ENCODE peak calls at places on chromosomes 11 and 22, in ten cellular contexts. U, W, R, H, A, M, L, B, D and K are unnamed samples. For H3K4me1 and H3K36me3, the result is how much of the 10 kb centered on the place peaks cover.

GRCh38 chr11:74677131-74677530 is 54.1 kb downstream of the CHRDL2 start:
- DNase-seq in D (no peak), U (no peak), L (no peak), M (no peak), W (no peak), A (peak), R (no peak), B (no peak), H (no peak), K (no peak)

GRCh38 chr11:128365044-128365443 is 222.3 kb downstream of the ETS1 start:
- DNase-seq in U (no peak), M (peak), H (peak), A (no peak), R (peak), D (no peak), W (peak), L (no peak), B (peak), K (no peak)

GRCh38 chr11:125588505-125588904 is 4.1 kb upstream of the STT3A start:
- DNase-seq in R (no peak), U (no peak), B (peak), D (no peak), A (no peak), L (no peak), W (peak), H (no peak), M (no peak), K (no peak)

GRCh38 chr11:17389957-17390649 is 1.6 kb upstream of the KCNJ11 start:
- DNase-seq in W (no peak), R (no peak), U (no peak), A (no peak), H (no peak), B (no peak), M (no peak), L (no peak), D (no peak), K (no peak)

GRCh38 chr11:102322560-102322959 is 5.3 kb downstream of the BIRC3 start:
- DNase-seq in U (no peak), H (no peak), B (no peak), R (no peak), D (no peak), M (no peak), W (no peak), L (no peak), A (no peak), K (no peak)

GRCh38 chr11:58330861-58331260 is 28.0 kb downstream of the OR5B17 start:
- DNase-seq in R (no peak), D (no peak), B (peak), M (no peak), L (no peak), A (no peak), U (no peak), W (peak), H (no peak), K (no peak)

GRCh38 chr22:45757068-45757467 is 85.4 kb downstream of the ATXN10 start:
- DNase-seq in B (no peak), W (peak), H (peak), L (no peak), A (peak), U (peak), R (peak), M (peak), D (no peak), K (no peak)

GRCh38 chr11:116317212-116317611 is 455.6 kb downstream of the BUD13 start:
- DNase-seq in A (no peak), W (no peak), L (no peak), D (no peak), R (no peak), H (no peak), B (no peak), U (no peak), M (no peak), K (no peak)

GRCh38 chr11:110059706-110060430 is 33.3 kb upstream of the ZC3H12C start:
- DNase-seq in A (no peak), M (no peak), D (no peak), W (peak), H (no peak), B (peak), L (no peak), U (no peak), R (no peak), K (no peak)

GRCh38 chr11:92881940-92882339 is 87.5 kb upstream of the MTNR1B start:
- DNase-seq in U (no peak), L (no peak), H (no peak), W (no peak), D (no peak), M (no peak), B (no peak), A (no peak), R (no peak), K (no peak)

GRCh38 chr11:86249307-86250098 is 5.0 kb downstream of the EED start:
- DNase-seq in U (no peak), B (no peak), R (no peak), M (no peak), W (no peak), L (no peak), D (no peak), H (no peak), A (no peak), K (no peak)

GRCh38 chr22:35539910-35540599 is 576 bp upstream of the RASD2 start:
- DNase-seq in D (no peak), A (peak), L (peak), H (peak), R (peak), U (peak), W (peak), M (peak), B (peak), K (peak)

GRCh38 chr11:1772270-1773130 is 8.8 kb upstream of the CTSD start:
- DNase-seq in M (no peak), H (peak), R (peak), W (peak), B (peak), A (peak), D (no peak), U (peak), L (peak), K (peak)

GRCh38 chr11:61747389-61748285 is 4.8 kb upstream of the MYRF start:
- DNase-seq in A (peak), H (peak), R (peak), M (peak), L (peak), W (peak), U (peak), D (no peak), B (peak), K (peak)

GRCh38 chr11:96199563-96200025 is 143.4 kb downstream of the MAML2 start:
- DNase-seq in W (peak), H (no peak), D (no peak), M (no peak), L (no peak), A (no peak), B (peak), R (no peak), U (no peak), K (no peak)

GRCh38 chr11:57349491-57350274 is 11.5 kb downstream of the P2RX3 start:
- DNase-seq in D (no peak), U (peak), L (peak), H (peak), M (peak), A (peak), R (peak), W (peak), B (peak), K (peak)

GRCh38 chr22:48895831-48896765 is 931.6 kb downstream of the BRD1 start:
- DNase-seq in H (no peak), W (no peak), M (no peak), B (no peak), L (peak), D (peak), U (no peak), R (no peak), A (peak), K (no peak)

GRCh38 chr11:93728792-93729128 is 12.5 kb downstream of the TAF1D start:
- DNase-seq in D (no peak), M (no peak), B (no peak), R (no peak), W (no peak), A (no peak), H (no peak), L (no peak), U (no peak), K (no peak)

GRCh38 chr11:69301033-69301490 is 7.1 kb downstream of the MYEOV start:
- DNase-seq in W (no peak), D (no peak), B (peak), R (no peak), H (no peak), L (no peak), M (no peak), A (no peak), U (no peak), K (no peak)

GRCh38 chr22:47114813-47115517 is 352.5 kb downstream of the TBC1D22A start:
- DNase-seq in W (no peak), A (no peak), R (no peak), U (no peak), L (no peak), B (no peak), M (no peak), H (no peak), D (no peak), K (no peak)

GRCh38 chr11:27487706-27488105 is 15.1 kb upstream of the LGR4 start:
- DNase-seq in B (no peak), U (no peak), H (no peak), R (no peak), D (no peak), A (no peak), L (no peak), W (no peak), M (no peak), K (no peak)

GRCh38 chr11:124837491-124837856 is 27.8 kb upstream of the ROBO3 start:
- DNase-seq in D (no peak), M (peak), W (peak), L (no peak), R (peak), B (peak), A (no peak), U (peak), H (no peak), K (no peak)

GRCh38 chr11:17428261-17428660 is 39.8 kb upstream of the KCNJ11 start:
- DNase-seq in L (no peak), U (no peak), M (no peak), A (no peak), B (no peak), R (no peak), D (no peak), W (no peak), H (no peak), K (no peak)

GRCh38 chr22:46758867-46759290 is 3.6 kb upstream of the TBC1D22A start:
- DNase-seq in W (peak), M (peak), U (no peak), A (peak), R (peak), L (peak), D (no peak), B (peak), H (peak), K (peak)

GRCh38 chr22:39530692-39531331 is 1.7 kb downstream of the RPS19BP1 start:
- DNase-seq in U (no peak), M (peak), W (peak), H (no peak), A (no peak), R (peak), B (peak), D (no peak), L (peak), K (no peak)

GRCh38 chr22:39528080-39528661 is 4.4 kb downstream of the RPS19BP1 start:
- DNase-seq in R (no peak), W (no peak), U (no peak), M (no peak), L (peak), B (no peak), A (peak), D (no peak), H (no peak), K (no peak)

GRCh38 chr22:39528681-39529486 is 3.7 kb downstream of the RPS19BP1 start:
- DNase-seq in A (peak), D (peak), L (peak), R (peak), U (peak), H (peak), B (peak), W (peak), M (peak), K (peak)

GRCh38 chr22:39530136-39530535 is 2.4 kb downstream of the RPS19BP1 start:
- DNase-seq in R (no peak), L (peak), U (no peak), A (no peak), D (no peak), B (no peak), H (no peak), W (no peak), M (no peak), K (no peak)

GRCh38 chr22:39529487-39529851 is 3.1 kb downstream of the RPS19BP1 start:
- DNase-seq in H (no peak), M (no peak), A (no peak), W (no peak), B (no peak), D (no peak), U (no peak), L (peak), R (no peak), K (no peak)
- H3K4me1 ChIP-seq in H (under half), M (under half), A (half or more), W (under half), B (under half), D (half or more), U (half or more), L (half or more), R (under half), K (under half)

GRCh38 chr22:19495562-19496323 is 16.0 kb downstream of the CDC45 start:
- DNase-seq in L (no peak), W (peak), H (no peak), D (no peak), A (no peak), U (no peak), R (no peak), M (no peak), B (peak), K (no peak)
- H3K36me3 ChIP-seq in L (under half), W (under half), H (half or more), D (under half), A (under half), U (under half), R (under half), M (under half), B (under half), K (under half)

GRCh38 chr11:65894034-65894591 is 3.6 kb downstream of the CCDC85B start:
- DNase-seq in B (peak), L (peak), M (no peak), U (peak), W (no peak), H (no peak), R (no peak), D (no peak), A (no peak), K (peak)
- H3K4me3 ChIP-seq in B (peak), L (no peak), M (no peak), U (peak), W (no peak), H (no peak), R (no peak), D (peak), A (no peak), K (no peak)

DNA sequence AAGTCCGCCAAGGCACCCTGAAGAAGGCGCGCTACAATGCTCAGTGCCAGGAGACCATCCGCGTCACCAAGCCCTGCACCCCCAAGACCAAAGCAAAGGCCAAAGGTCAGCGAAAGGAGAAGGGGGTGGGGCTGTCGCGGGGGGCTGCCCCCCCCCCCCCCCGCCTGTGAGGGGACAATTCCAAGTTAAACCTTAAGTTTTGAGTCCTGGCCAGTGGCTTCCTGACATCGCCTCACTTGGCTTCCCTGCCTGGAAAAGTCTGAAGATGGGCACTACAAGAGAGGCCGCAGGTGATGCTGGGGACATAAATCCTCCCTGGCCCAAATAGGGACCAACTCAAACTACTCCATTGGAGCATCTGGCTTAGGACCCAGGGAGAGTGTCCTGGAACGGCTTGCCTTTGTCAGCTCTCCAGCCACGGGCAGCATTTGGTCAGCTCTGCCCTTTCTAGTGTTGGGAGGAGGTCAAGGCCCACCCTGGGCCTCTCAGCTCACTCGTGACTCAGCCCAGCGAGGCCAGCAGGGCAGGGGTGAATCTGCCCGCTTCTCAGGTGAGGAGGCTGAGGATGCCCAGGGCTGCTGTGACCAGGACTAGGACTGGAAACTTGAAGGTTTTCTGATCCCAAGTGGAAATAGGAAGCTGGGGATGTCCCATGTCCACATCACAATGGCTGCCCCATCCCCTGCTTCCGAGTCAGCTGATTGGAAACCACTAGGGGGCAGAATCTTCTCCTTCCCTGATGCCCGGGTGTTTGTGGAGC is 1.4 kb downstream of the MDK start:
- DNase-seq in B (peak), W (peak), H (no peak), U (no peak), A (no peak), D (no peak), R (peak), M (peak), L (no peak), K (no peak)
- H3K4me1 ChIP-seq in B (under half), W (under half), H (under half), U (under half), A (under half), D (under half), R (under half), M (under half), L (under half), K (under half)

DNA sequence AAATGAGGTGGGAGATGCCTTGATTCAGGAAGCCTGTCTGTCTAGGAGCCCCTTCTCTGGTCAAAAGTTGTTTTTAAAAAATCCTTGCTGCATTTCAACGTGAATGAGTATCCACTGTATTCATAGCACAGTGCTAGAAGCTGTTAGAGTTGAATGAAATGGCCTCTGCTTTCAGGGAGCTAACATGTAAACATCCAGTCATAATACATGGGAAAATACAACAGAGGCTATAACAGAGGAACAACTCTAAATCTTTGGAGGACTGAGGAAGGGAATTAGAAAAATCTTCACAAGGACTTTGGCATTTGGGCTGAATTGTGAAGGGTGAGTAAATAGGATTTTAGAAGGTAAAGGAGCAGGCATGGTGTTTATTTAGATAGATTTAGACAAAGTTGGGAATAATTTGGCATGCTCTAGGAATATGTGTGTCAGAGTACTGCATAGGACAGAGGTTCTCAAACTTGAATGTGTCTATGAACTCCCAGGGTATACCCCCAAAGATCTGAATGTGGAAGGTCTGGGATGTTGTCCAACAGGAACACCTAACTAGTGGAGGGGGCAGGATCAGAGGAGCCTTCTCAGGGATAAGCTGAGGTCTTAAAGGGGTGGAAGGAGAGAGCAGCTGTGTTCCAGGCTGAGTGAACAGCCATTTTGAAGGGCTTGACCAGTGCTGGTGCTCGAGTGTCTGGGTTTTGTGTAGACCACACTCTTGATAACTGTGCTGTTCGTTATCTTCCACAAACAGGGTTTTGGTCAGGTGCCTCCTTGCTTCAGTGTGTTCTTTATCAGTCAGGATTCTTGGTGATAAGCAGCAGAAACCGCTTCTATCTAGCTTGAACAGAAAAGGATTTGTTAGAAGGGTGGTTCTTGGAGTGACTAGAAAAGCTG is 12.7 kb downstream of the SREBF2 start:
- DNase-seq in U (no peak), A (no peak), R (peak), L (no peak), W (no peak), D (no peak), H (no peak), B (no peak), M (no peak), K (no peak)
- H3K36me3 ChIP-seq in U (under half), A (under half), R (under half), L (under half), W (under half), D (under half), H (half or more), B (under half), M (under half), K (under half)

GRCh38 chr11:112211556-112211955 is 14.7 kb upstream of the PTS start:
- DNase-seq in W (no peak), B (no peak), H (no peak), R (no peak), U (no peak), A (no peak), M (no peak), D (no peak), L (no peak), K (no peak)

GRCh38 chr11:112212710-112213109 is 13.5 kb upstream of the PTS start:
- DNase-seq in M (no peak), R (no peak), B (peak), U (no peak), A (peak), H (no peak), W (no peak), L (no peak), D (no peak), K (no peak)

GRCh38 chr11:112210890-112211289 is 15.3 kb upstream of the PTS start:
- DNase-seq in L (no peak), B (no peak), W (no peak), R (no peak), M (no peak), A (no peak), H (no peak), D (no peak), U (no peak), K (no peak)

GRCh38 chr11:112213753-112214152 is 12.5 kb upstream of the PTS start:
- DNase-seq in H (no peak), M (no peak), R (no peak), U (no peak), B (no peak), A (no peak), L (no peak), W (peak), D (no peak), K (no peak)

DNA sequence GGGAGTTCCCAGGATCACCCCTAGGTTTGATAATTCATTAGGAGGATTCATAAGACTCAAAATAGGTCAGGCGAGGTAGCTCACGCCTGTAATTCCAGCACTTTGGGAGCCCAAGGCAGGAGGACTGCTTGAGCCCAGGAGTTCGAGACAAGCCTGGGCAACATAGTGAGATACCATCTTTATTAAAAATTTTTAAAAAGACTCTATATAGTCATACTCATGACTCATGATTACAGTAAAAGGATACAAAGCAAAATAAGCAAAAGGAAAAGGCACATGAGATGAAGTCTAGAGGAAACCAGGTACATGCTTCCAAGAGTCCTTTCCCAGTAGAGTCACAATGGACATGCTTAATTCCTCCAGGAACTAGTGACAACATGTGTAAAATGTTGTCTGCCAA is 13.9 kb upstream of the PTS start:
- DNase-seq in B (no peak), M (no peak), A (no peak), R (no peak), W (peak), D (no peak), U (no peak), H (no peak), L (no peak), K (no peak)
- H3K4me3 ChIP-seq in B (no peak), M (no peak), A (no peak), R (no peak), W (no peak), D (no peak), U (no peak), H (no peak), L (no peak), K (no peak)

DNA sequence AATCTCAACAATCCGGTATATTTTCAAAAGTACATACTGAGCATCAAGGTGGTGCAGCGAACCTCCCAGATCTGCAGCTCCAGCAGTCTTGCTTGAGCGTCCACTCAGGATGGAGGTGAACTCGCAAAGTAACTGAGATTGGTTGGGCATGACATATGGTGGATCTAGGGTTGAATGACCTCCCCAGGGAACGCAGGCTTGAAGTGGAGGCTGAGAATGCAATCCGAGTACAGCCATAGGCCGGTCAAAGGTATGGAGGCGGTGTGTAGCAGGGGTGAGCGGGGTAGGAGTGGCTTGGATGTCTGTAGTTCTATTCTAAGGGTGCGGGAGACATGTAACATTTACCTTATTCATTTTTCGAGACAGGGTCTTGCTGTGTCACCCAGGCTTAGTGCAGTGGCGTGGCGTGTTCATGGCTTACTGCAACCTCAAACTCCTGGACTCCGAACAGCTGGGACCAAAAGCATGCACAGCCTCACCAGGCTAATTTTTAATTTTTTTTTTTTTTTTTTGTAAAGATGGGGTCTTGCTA is 631 bp upstream of the C22orf39 start:
- DNase-seq in L (no peak), U (peak), R (peak), M (peak), D (no peak), A (peak), B (peak), W (peak), H (no peak), K (no peak)
- H3K4me1 ChIP-seq in L (under half), U (under half), R (under half), M (under half), D (under half), A (under half), B (under half), W (under half), H (under half), K (under half)

GRCh38 chr22:29329581-29329980 is 14.1 kb upstream of the RASL10A start:
- DNase-seq in M (no peak), W (no peak), A (no peak), D (no peak), L (no peak), H (no peak), B (no peak), U (no peak), R (no peak), K (no peak)
- H3K36me3 ChIP-seq in M (under half), W (under half), A (under half), D (under half), L (under half), H (half or more), B (under half), U (under half), R (under half), K (under half)